ENCODE peak calls at places on chromosome 3, in seven cellular contexts. X, R, V, G, L, Y and H are unnamed samples.

GRCh38 chr3:65995030-65995429 is 43.7 kb downstream of the MAGI1 start:
- DNase-seq in G (no peak), Y (no peak), X (no peak), R (no peak), V (peak; percentile 81), L (no peak), H (no peak)

GRCh38 chr3:192816274-192816853 is 89.0 kb upstream of the FGF12 start:
- DNase-seq in X (peak; percentile 28), L (no peak), G (peak; percentile 52), R (no peak), Y (peak; percentile 15), V (peak; percentile 65), H (peak; percentile 50)

GRCh38 chr3:189360291-189360690 is 188.5 kb downstream of the TPRG1 start:
- DNase-seq in R (no peak), X (no peak), G (no peak), V (no peak), Y (no peak), L (no peak), H (no peak)

GRCh38 chr3:38039899-38040261 is 872 bp downstream of the DLEC1 start:
- DNase-seq in X (peak; percentile 46), Y (peak; percentile 30), V (peak; percentile 15), R (peak; percentile 87), L (no peak), G (no peak), H (peak; percentile 58)

GRCh38 chr3:197378987-197379718 is 80.7 kb upstream of the DLG1 start:
- DNase-seq in R (no peak), X (no peak), Y (no peak), V (no peak), G (no peak), L (no peak), H (no peak)

GRCh38 chr3:185079620-185080019 is 73.2 kb downstream of the C3orf70 start:
- DNase-seq in X (no peak), Y (no peak), L (no peak), G (no peak), R (no peak), V (no peak), H (no peak)

GRCh38 chr3:60610441-60611112 is 640.7 kb downstream of the FHIT start:
- DNase-seq in V (peak; percentile 98), L (no peak), G (no peak), Y (peak; percentile 20), X (peak; percentile 28), R (peak; percentile 60), H (no peak)

GRCh38 chr3:34284959-34285358 is 486.5 kb downstream of the PDCD6IP start:
- DNase-seq in L (no peak), R (no peak), V (no peak), X (no peak), Y (no peak), G (no peak), H (no peak)

GRCh38 chr3:144265527-144266100 is 294.0 kb downstream of the DIPK2A start:
- DNase-seq in X (no peak), V (no peak), L (no peak), Y (no peak), G (no peak), R (no peak), H (no peak)

GRCh38 chr3:49876567-49876966 is 6.9 kb upstream of the CAMKV start:
- DNase-seq in R (no peak), X (no peak), G (no peak), Y (no peak), L (no peak), V (no peak), H (no peak)

GRCh38 chr3:47012342-47013230 is 33.1 kb downstream of the NBEAL2 start:
- DNase-seq in X (peak; percentile 62), Y (no peak), V (no peak), L (no peak), G (no peak), R (peak; percentile 63), H (no peak)

GRCh38 chr3:191963182-191963581 is 502.2 kb downstream of the PYDC2 start:
- DNase-seq in V (peak; percentile 22), X (no peak), L (no peak), R (no peak), G (no peak), Y (no peak), H (peak; percentile 20)

GRCh38 chr3:173891272-173892100 is 493.9 kb downstream of the NLGN1 start:
- DNase-seq in X (no peak), L (no peak), R (no peak), Y (no peak), G (no peak), V (peak; percentile 6), H (no peak)

GRCh38 chr3:67940200-67940952 is 286.0 kb upstream of the SUCLG2 start:
- DNase-seq in R (no peak), V (peak; percentile 29), X (peak; percentile 39), L (no peak), G (no peak), Y (peak; percentile 1), H (peak; percentile 24)

GRCh38 chr3:153896197-153896596 is 225.0 kb upstream of the ARHGEF26 start:
- DNase-seq in X (no peak), Y (no peak), V (no peak), R (no peak), G (no peak), L (no peak), H (no peak)

GRCh38 chr3:8970971-8971589 is 7.8 kb upstream of the RAD18 start:
- DNase-seq in Y (peak; percentile 67), G (peak; percentile 62), X (peak; percentile 71), V (peak; percentile 75), R (no peak), L (no peak), H (peak; percentile 69)

GRCh38 chr3:184795493-184796198 is 16.3 kb upstream of the VPS8 start:
- DNase-seq in Y (no peak), V (no peak), L (no peak), R (no peak), G (peak; percentile 77), X (no peak), H (no peak)

GRCh38 chr3:111617912-111618601 is 22.9 kb upstream of the ZBED2 start:
- DNase-seq in G (no peak), V (peak; percentile 21), X (no peak), L (no peak), Y (no peak), R (peak; percentile 59), H (no peak)

GRCh38 chr3:111618945-111619344 is 23.8 kb upstream of the ZBED2 start:
- DNase-seq in Y (no peak), L (no peak), G (no peak), X (no peak), R (no peak), V (no peak), H (no peak)

GRCh38 chr3:111617406-111617805 is 22.3 kb upstream of the ZBED2 start:
- DNase-seq in R (no peak), G (no peak), X (no peak), V (no peak), L (no peak), Y (no peak), H (no peak)

GRCh38 chr3:111615880-111616279 is 20.7 kb upstream of the ZBED2 start:
- DNase-seq in R (no peak), X (no peak), L (no peak), G (no peak), V (no peak), Y (no peak), H (no peak)

GRCh38 chr3:111616417-111617105 is 21.4 kb upstream of the ZBED2 start:
- DNase-seq in V (peak; percentile 52), X (no peak), L (peak; percentile 56), Y (no peak), R (peak; percentile 68), G (no peak), H (peak; percentile 67)
- TF ChIP-seq CTCF in V (peak; percentile 8), X (no peak), L (peak; percentile 74), Y (no peak), R (peak; percentile 29), G (no peak), H (peak; percentile 34)

DNA sequence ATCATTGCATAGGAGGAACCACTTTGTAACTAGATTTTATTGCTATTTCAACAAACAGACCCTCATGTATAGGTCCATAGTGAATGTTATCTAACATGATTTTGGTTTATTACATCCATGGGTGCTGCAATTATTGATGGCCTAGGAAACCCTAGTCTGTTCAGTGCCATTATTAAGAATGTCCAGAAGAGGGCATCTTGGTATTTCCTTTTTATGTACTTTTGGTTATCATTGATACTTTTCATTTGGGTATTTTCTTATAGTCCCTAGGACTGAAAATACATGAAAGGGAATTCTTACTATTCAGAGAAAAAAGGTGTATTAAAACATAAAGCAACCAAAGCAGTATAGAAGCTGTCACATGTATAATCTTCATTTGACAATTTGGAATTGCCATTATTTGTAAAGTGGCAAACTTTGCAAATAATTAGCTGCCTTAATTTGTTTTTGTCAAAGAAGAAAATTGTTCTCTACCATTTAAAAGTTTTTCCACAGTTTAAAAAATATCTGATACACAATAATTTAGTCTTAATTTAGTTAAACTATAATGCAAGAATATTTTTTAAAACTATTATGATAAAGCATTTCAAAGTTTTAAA is 48.7 kb downstream of the CNOT10 start:
- DNase-seq in G (peak; percentile 47), R (no peak), Y (no peak), L (peak; percentile 30), V (peak; percentile 45), X (no peak), H (no peak)
- TF ChIP-seq CTCF in G (peak; percentile 56), R (peak; percentile 43), Y (peak; percentile 13), L (peak; percentile 47), V (peak; percentile 49), X (peak; percentile 47), H (peak; percentile 40)

DNA sequence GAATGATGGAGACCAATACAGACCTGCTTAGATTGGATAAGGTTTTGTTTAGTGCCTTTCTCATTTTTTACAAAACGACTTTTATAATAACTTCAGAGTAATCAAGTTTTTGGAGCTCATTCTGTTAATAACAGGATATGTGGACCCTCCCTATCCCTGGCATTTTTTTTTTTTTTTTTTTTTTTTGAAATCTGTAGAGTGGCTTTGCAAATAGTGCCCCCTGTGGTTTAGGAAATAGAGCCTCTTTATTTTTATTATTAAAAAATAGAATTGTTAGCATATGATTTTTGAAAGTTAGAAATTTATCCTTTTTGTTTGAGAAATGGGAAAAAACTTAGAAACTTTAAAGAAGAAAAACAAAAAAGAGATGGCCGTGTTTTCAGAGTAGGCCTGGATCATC is 11.4 kb downstream of the SKIL start:
- DNase-seq in L (no peak), Y (no peak), V (peak; percentile 10), X (no peak), G (no peak), R (no peak), H (no peak)
- TF ChIP-seq CTCF in L (no peak), Y (no peak), V (peak; percentile 33), X (peak; percentile 33), G (peak; percentile 45), R (no peak), H (peak; percentile 44)

GRCh38 chr3:158679547-158680000 is 7.1 kb upstream of the LXN start:
- DNase-seq in Y (no peak), X (no peak), V (no peak), R (no peak), G (no peak), L (no peak), H (no peak)
- TF ChIP-seq CTCF in Y (no peak), X (no peak), V (no peak), R (no peak), G (no peak), L (no peak), H (no peak)

GRCh38 chr3:117127147-117127546 is 417.6 kb downstream of the TUSC7 start:
- DNase-seq in V (no peak), G (no peak), Y (no peak), X (no peak), R (no peak), L (no peak), H (no peak)
- TF ChIP-seq CTCF in V (no peak), G (no peak), Y (no peak), X (no peak), R (no peak), L (no peak), H (no peak)